ENCODE peak calls at places on chromosome 5, in ten cellular contexts. D is CD8-positive, alpha-beta T cell; H is stimulated activated CD8-positive, alpha-beta memory T cell treated with anti-CD3 and anti-CD28 coated beads, Interleukin-7, amount 100 ng/mL, for 1 hour; V is SIG-M5; P is NCI-H1105 treated with DMSO at 0.1 percent for 48 hours; Z is T follicular helper cell; F is NCI-H82; T is RPMI8226; E is foreskin fibroblast; Y is left ventricle myocardium inferior. N is an unnamed sample.

GRCh38 chr5:180199390-180199789 is 9.6 kb downstream of the RASGEF1C start:
- DNase-seq in T (no peak), Y (no peak), F (no peak), H (no peak), V (no peak), D (no peak), E (no peak), Z (no peak), P (no peak), N (no peak)

GRCh38 chr5:132427285-132428146 is 58.0 kb downstream of the SLC22A5 start:
- DNase-seq in H (no peak), P (no peak), E (peak), V (no peak), Y (peak), D (peak), F (no peak), Z (peak), T (peak), N (peak)

GRCh38 chr5:112141582-112141981 is 277.5 kb downstream of the EPB41L4A start:
- DNase-seq in V (no peak), E (no peak), F (no peak), Y (no peak), T (no peak), P (no peak), Z (no peak), D (no peak), H (no peak), N (no peak)

GRCh38 chr5:95044096-95044495 is 240.8 kb downstream of the MCTP1 start:
- DNase-seq in T (no peak), F (no peak), Z (no peak), P (no peak), E (no peak), H (no peak), V (no peak), D (no peak), Y (no peak), N (no peak)

GRCh38 chr5:116382025-116382873 is 192.4 kb downstream of the SEMA6A start:
- DNase-seq in E (no peak), F (no peak), Y (no peak), V (no peak), T (no peak), P (no peak), H (no peak), Z (no peak), D (no peak), N (no peak)

GRCh38 chr5:80243567-80243966 is 12.3 kb downstream of the SERINC5 start:
- DNase-seq in D (no peak), Z (no peak), T (no peak), P (no peak), V (no peak), Y (no peak), F (no peak), E (no peak), H (no peak), N (no peak)

GRCh38 chr5:54415896-54416640 is 39.4 kb upstream of the HSPB3 start:
- DNase-seq in V (no peak), D (no peak), H (no peak), T (no peak), E (peak), Z (no peak), P (no peak), F (no peak), Y (no peak), N (no peak)

GRCh38 chr5:96957125-96958041 is 21.5 kb downstream of the LNPEP start:
- DNase-seq in E (no peak), Z (no peak), F (peak), P (peak), H (no peak), T (no peak), D (no peak), V (no peak), Y (no peak), N (no peak)

GRCh38 chr5:172484664-172485063 is 30.3 kb upstream of the SH3PXD2B start:
- DNase-seq in V (no peak), F (no peak), H (no peak), Y (no peak), T (no peak), E (no peak), Z (no peak), P (no peak), D (no peak), N (no peak)

GRCh38 chr5:173326501-173326960 is 1.7 kb downstream of the STC2 start:
- DNase-seq in Z (no peak), P (no peak), Y (no peak), V (no peak), D (no peak), T (no peak), H (no peak), F (no peak), E (peak), N (no peak)

GRCh38 chr5:111366388-111366787 is 142.2 kb downstream of the CAMK4 start:
- DNase-seq in E (no peak), D (no peak), Y (no peak), P (no peak), V (no peak), F (no peak), H (no peak), T (no peak), Z (no peak), N (no peak)

GRCh38 chr5:120436996-120437395 is 27.1 kb upstream of the PRR16 start:
- DNase-seq in Y (no peak), E (peak), T (no peak), V (no peak), P (no peak), F (no peak), D (no peak), Z (no peak), H (no peak), N (no peak)

GRCh38 chr5:4874097-4874496 is 266.0 kb upstream of the ADAMTS16 start:
- DNase-seq in D (no peak), F (no peak), Y (no peak), E (no peak), Z (no peak), P (no peak), V (no peak), H (no peak), T (no peak), N (no peak)

GRCh38 chr5:124057161-124057814 is 545.3 kb downstream of the CSNK1G3 start:
- DNase-seq in D (no peak), Y (peak), T (peak), V (peak), H (no peak), P (peak), E (no peak), F (peak), Z (no peak), N (peak)